ENCODE peak calls at places on chromosomes 7 and 10, in seven cellular contexts. I is kidney, Z is AG04450, X is GM12865, A is cardiac muscle cell, P is endothelial cell, K is HFFc6. Y is an unnamed sample.

GRCh38 chr10:109892885-109893284 is 30.4 kb downstream of the XPNPEP1 start:
- DNase-seq in Z (no peak), P (no peak), K (peak), A (no peak), I (no peak), X (no peak), Y (no peak)

GRCh38 chr10:116723428-116724281 is 18.7 kb downstream of the HSPA12A start:
- DNase-seq in X (peak), K (no peak), I (no peak), Z (no peak), P (no peak), A (no peak), Y (no peak)

GRCh38 chr10:50992972-50993766 is 81.1 kb upstream of the PRKG1 start:
- DNase-seq in Z (peak), X (no peak), I (peak), A (peak), P (no peak), K (peak), Y (no peak)

GRCh38 chr7:127632276-127632910 is 14.5 kb upstream of the PAX4 start:
- DNase-seq in P (no peak), Z (peak), A (no peak), I (no peak), X (no peak), K (peak), Y (no peak)

GRCh38 chr7:149316606-149317005 is 54.6 kb downstream of the ZNF783 start:
- DNase-seq in A (no peak), X (no peak), Z (no peak), K (no peak), P (no peak), I (no peak), Y (no peak)

GRCh38 chr7:73983437-73984164 is 44.4 kb upstream of the ELN start:
- DNase-seq in K (no peak), P (no peak), I (peak), X (no peak), A (no peak), Z (no peak), Y (no peak)

GRCh38 chr10:100669616-100670015 is 75.8 kb upstream of the PAX2 start:
- DNase-seq in A (no peak), I (no peak), X (no peak), Z (no peak), K (no peak), P (no peak), Y (no peak)

GRCh38 chr10:124996854-124997215 is 54.9 kb downstream of the ZRANB1 start:
- DNase-seq in A (no peak), I (peak), K (no peak), P (no peak), Z (no peak), X (no peak), Y (peak)

GRCh38 chr7:107404740-107405537 is 64.9 kb upstream of the GPR22 start:
- DNase-seq in X (no peak), I (no peak), P (no peak), K (no peak), A (no peak), Z (no peak), Y (no peak)

GRCh38 chr10:37976091-37976879 is at the start of gene ZNF25:
- DNase-seq in A (peak), Z (peak), X (peak), K (peak), I (peak), P (peak), Y (peak)

GRCh38 chr7:137434530-137434929 is 91.0 kb upstream of the PTN start:
- DNase-seq in I (no peak), P (no peak), K (no peak), Z (no peak), A (no peak), X (no peak), Y (no peak)

GRCh38 chr10:76727009-76727408 is 910.6 kb downstream of the KCNMA1 start:
- DNase-seq in Z (no peak), I (no peak), X (no peak), K (no peak), P (no peak), A (no peak), Y (no peak)

GRCh38 chr7:28483112-28483511 is 70.8 kb downstream of the CREB5 start:
- DNase-seq in P (no peak), X (no peak), A (no peak), K (peak), Z (no peak), I (no peak), Y (no peak)

GRCh38 chr7:24216576-24217116 is 67.3 kb upstream of the NPY start:
- DNase-seq in K (no peak), A (peak), P (no peak), I (no peak), X (no peak), Z (peak), Y (no peak)

GRCh38 chr10:114908896-114909295 is 29.1 kb upstream of the TRUB1 start:
- DNase-seq in K (no peak), I (no peak), A (no peak), P (no peak), X (no peak), Z (no peak), Y (no peak)

GRCh38 chr10:95374597-95375209 is 83.9 kb upstream of the PDLIM1 start:
- DNase-seq in P (peak), Z (peak), K (peak), X (peak), A (peak), I (peak), Y (peak)

GRCh38 chr7:112007185-112007584 is 199.0 kb downstream of the DOCK4 start:
- DNase-seq in A (no peak), P (no peak), Z (no peak), K (no peak), X (no peak), I (no peak), Y (no peak)

GRCh38 chr7:47730135-47730534 is 148.2 kb upstream of the TNS3 start:
- DNase-seq in A (no peak), Z (no peak), P (no peak), I (no peak), X (no peak), K (no peak), Y (no peak)
- TF ChIP-seq CTCF in A (no peak), Z (no peak), P (no peak), I (no peak), X (no peak), K (no peak), Y (no peak)

DNA sequence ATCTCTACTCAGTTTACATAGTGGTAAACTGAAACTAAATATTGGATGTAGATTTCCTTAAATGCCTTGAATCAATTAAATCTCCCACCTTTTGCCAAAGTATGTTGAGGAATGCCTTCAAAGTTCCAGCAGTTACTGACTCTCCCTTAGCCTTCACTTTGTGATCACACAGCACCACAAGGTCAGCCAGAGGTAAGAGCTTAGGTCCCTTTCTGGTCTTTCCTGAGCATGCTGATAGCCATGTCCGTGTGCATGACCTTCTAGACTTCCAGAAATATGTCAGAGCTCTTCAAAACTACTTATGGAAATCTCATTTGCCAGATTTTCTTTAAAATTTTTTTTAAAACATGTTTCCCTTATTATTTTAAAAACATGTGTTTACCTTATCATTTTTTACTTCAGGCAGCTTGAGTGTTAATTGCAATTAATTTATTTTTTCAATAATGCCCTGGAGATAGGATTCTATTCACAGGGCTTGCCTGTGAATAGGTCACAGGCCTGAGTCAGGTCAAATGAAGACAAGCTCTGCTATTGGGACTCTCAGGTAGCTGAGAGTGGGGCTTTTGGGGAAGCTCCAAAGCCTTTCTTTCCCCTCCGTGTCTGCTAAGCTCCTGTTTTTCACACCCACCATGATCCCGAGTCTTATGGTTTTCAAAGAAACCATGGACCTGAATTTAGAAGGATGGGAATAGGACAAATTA is 220.5 kb downstream of the CXCL12 start:
- DNase-seq in P (no peak), K (no peak), Z (no peak), A (peak), I (no peak), X (no peak), Y (no peak)
- TF ChIP-seq CTCF in P (no peak), K (no peak), Z (no peak), A (no peak), I (no peak), X (no peak), Y (no peak)

DNA sequence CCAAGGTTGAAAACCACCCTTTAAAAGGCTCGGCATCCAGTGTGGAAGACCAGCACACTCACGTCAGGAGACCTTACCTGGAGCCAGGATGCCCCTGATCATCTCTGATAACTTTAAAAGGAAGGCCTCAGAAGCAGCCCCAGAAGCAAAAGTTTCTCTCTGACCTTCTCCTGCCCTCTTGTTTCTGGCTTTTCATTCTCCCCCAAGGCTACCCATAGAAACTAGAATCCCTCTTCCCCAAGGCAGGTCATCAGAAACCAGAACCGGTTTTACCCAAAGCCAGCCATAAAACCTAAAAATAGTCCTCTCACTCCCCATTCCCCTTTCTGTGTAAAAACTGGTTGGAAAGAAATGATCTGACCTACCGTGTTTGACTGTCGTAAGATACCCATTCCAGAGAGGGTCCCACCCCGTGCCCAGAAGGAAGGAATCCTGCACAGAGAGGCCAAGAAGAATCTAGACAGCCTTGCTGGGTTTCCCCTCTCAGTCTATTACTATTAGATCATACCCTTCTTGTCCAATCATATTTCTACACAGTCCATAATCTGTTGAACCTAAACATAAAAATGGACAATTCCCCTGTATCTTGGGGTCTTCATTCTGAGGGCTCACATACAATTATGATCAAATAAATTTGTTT is 17.5 kb upstream of the TSPAN14 start:
- DNase-seq in I (no peak), A (no peak), P (no peak), X (no peak), Z (no peak), K (no peak), Y (no peak)
- TF ChIP-seq CTCF in I (no peak), A (no peak), P (no peak), X (no peak), Z (no peak), K (no peak), Y (no peak)

DNA sequence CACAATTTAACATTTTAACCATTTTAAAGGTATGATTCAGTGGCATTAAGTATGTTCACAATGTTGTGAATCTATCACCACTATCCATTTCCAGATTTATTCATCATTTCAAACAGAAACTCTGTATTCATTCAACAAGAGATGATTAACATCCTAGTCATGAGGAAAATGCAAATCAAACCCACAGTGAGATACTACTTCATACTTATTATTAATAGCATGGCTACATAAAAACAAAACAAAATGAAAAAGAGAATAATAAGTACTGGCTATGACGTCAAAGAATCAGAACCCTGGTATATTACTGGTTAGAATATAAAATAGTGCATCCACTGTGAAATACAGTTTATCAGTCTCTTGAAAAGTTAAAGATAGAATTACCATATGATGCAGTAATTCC is 386.5 kb upstream of the POM121L12 start:
- DNase-seq in A (no peak), Z (no peak), X (no peak), P (no peak), I (no peak), K (no peak), Y (no peak)
- TF ChIP-seq CTCF in A (no peak), Z (no peak), X (no peak), P (no peak), I (no peak), K (no peak), Y (no peak)

GRCh38 chr10:132961864-132962622 is 19.7 kb upstream of the CFAP46 start:
- DNase-seq in Z (peak), K (peak), P (peak), X (peak), A (peak), I (peak), Y (peak)
- TF ChIP-seq CTCF in Z (peak), K (peak), P (no peak), X (no peak), A (peak), I (peak), Y (no peak)

DNA sequence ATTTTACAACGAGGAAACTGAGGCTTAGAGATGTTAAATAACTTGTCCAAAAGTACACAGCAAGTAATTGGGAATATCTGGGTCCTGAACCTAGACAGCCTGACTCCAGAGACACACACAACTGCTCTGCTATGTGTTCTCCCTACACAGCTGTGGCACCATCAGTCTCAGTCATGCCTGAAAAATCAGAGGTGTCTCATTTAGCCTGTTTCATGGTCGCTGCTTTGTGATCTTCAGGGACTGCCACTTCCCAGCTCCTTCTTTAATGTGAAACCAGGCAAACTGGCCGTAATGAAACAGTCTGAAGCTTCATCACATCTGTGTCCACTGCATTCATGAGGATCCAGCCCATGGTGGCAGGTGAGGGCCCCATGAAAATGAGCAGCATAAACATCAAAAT is 56.6 kb downstream of the COL1A2 start:
- DNase-seq in A (no peak), K (no peak), P (no peak), X (no peak), I (no peak), Z (no peak), Y (no peak)
- TF ChIP-seq CTCF in A (no peak), K (no peak), P (no peak), X (no peak), I (no peak), Z (no peak), Y (no peak)

GRCh38 chr7:145169908-145170307 is 334.1 kb upstream of the TPK1 start:
- DNase-seq in Z (no peak), A (peak), K (no peak), I (no peak), P (no peak), X (no peak), Y (no peak)
- TF ChIP-seq CTCF in Z (no peak), A (no peak), K (no peak), I (no peak), P (no peak), X (no peak), Y (no peak)

DNA sequence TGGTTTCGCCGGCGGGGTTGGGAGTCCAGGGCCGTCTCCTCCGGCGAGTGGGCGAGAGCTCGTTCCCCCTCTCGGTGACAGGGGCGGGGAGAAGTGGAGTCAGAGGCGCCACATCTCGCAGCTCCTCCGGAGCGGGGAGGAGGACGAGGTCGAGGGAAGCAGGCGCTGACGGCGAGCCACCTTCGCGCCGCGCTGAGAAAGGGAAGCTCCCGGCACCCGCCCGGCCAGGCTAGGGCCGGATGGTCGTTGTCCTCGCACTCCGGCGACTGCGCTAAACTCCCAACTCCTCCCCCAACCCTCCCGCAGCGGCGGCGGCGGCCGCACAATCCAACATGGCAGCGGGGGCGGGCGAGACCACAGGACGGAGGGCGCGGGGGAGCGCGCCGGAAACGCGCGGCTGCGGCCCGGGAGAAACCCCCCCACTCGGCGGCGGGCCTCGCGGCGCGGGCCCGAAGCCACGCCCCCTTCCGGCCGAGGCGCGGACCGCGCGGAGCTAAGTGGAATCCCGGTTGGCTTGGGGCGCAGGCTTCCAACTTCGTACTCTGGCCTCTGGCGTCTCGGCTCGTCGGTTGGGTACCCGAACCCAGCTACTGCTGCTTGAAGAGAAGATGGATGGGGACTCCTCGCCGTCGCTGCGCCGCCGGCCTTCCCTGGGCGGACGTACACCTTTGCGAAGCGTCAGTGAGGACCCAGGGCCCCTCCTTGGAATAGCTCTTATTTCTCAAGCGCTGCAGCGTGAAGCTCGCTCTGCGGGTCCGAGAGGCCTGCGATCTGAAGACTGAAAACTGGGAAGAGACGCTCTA is at the start of gene WASL:
- DNase-seq in Z (peak), I (peak), A (peak), P (peak), K (peak), X (peak), Y (peak)
- TF ChIP-seq CTCF in Z (no peak), I (no peak), A (no peak), P (no peak), K (peak), X (no peak), Y (no peak)

DNA sequence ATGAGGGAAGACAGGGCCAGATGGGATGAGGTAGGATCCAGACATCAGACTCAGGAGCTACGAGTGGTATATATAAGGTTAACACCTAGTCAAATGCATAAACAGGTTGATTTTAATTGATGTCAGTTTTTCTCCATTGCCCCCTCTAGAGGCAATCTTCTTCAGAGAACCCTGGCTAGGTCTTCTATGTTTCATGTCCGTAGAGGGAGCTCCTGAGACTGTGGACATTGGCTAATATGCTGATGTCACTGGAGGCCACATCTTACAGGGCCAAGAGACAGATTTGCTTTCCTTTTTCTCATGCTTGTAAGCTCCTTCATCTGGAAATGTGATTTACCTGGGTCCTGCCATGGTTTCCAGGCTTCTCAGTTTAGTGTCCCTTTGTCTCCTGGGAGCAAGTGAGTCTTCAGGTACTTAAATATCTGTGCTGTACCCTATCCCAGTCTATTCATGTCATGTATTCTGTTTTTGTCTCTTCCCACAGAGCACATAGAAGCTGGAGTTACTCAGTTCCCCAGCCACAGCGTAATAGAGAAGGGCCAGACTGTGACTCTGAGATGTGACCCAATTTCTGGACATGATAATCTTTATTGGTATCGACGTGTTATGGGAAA is 161.6 kb upstream of the PRSS1 start:
- DNase-seq in X (peak), P (peak), K (peak), Z (no peak), I (no peak), A (peak), Y (peak)
- TF ChIP-seq CTCF in X (peak), P (no peak), K (peak), Z (peak), I (peak), A (peak), Y (peak)

Y was measured in GM13976.